ENCODE peak calls at places on chromosomes 12 and 14, in six cellular contexts. A is aorta, T is Peyer's patch, I is GM04504, G is AG04450, H is fibroblast of lung. F is an unnamed sample.

GRCh38 chr12:23253191-23253590 is 628.2 kb downstream of the ETNK1 start:
- DNase-seq in A (peak; percentile 60), T (no peak), I (no peak), G (no peak), H (peak; percentile 4), F (no peak)

GRCh38 chr12:77615331-77615730 is 215.4 kb upstream of the NAV3 start:
- DNase-seq in A (no peak), T (no peak), I (no peak), G (no peak), H (no peak), F (no peak)

GRCh38 chr12:91833780-91834359 is 311.8 kb downstream of the BTG1 start:
- DNase-seq in A (no peak), T (no peak), I (no peak), G (no peak), H (peak; percentile 16), F (no peak)

GRCh38 chr12:19970826-19971225 is 397.5 kb upstream of the PDE3A start:
- DNase-seq in A (no peak), T (no peak), I (no peak), G (no peak), H (peak; percentile 58), F (no peak)

GRCh38 chr12:85440273-85440672 is 160.3 kb downstream of the ALX1 start:
- DNase-seq in A (no peak), T (no peak), I (no peak), G (no peak), H (no peak), F (no peak)

GRCh38 chr12:47080725-47081502 is 1.2 kb upstream of the AMIGO2 start:
- DNase-seq in A (peak; percentile 84), T (peak; percentile 83), I (no peak), G (no peak), H (peak; percentile 84), F (peak; percentile 7)

GRCh38 chr12:40232602-40233001 is 7.8 kb downstream of the LRRK2 start:
- DNase-seq in A (no peak), T (no peak), I (no peak), G (no peak), H (no peak), F (no peak)

GRCh38 chr14:21874946-21875345 is 201.3 kb upstream of the OR4E1 start:
- DNase-seq in A (no peak), T (no peak), I (no peak), G (no peak), H (no peak), F (no peak)

GRCh38 chr12:107091381-107091780 is 2.0 kb downstream of the CRY1 start:
- DNase-seq in A (no peak), T (no peak), I (no peak), G (no peak), H (peak; percentile 79), F (no peak)

GRCh38 chr14:92922883-92923743 is at the start of gene CHGA:
- DNase-seq in A (no peak), T (no peak), I (no peak), G (no peak), H (peak; percentile 32), F (peak; percentile 81)

GRCh38 chr12:25784669-25785068 is 173.8 kb upstream of the RASSF8 start:
- DNase-seq in A (no peak), T (no peak), I (no peak), G (no peak), H (no peak), F (peak; percentile 48)

GRCh38 chr12:79174656-79175055 is 310.1 kb downstream of the SYT1 start:
- DNase-seq in A (no peak), T (no peak), I (peak; percentile 20), G (no peak), H (peak; percentile 71), F (peak; percentile 29)

GRCh38 chr14:36988989-36989388 is 183.4 kb downstream of the SLC25A21 start:
- DNase-seq in A (no peak), T (no peak), I (no peak), G (no peak), H (no peak), F (no peak)

F was measured in NCI-H524.